ENCODE peak calls at places on chromosomes 12 and 14, in four cellular contexts. J, D, R and I are unnamed samples.

GRCh38 chr14:103267226-103267625 is 66.8 kb upstream of the EIF5 start:
- DNase-seq in R (peak; percentile 33), D (no peak), J (no peak), I (no peak)

GRCh38 chr12:3896851-3897351 is 23.7 kb upstream of the PARP11 start:
- DNase-seq in R (no peak), J (no peak), D (no peak), I (no peak)

GRCh38 chr14:70780396-70781075 is 28.8 kb downstream of the MAP3K9 start:
- DNase-seq in D (no peak), J (peak; percentile 66), R (no peak), I (no peak)

GRCh38 chr12:26773313-26774104 is 59.5 kb downstream of the ITPR2 start:
- DNase-seq in D (no peak), R (no peak), J (no peak), I (no peak)

GRCh38 chr12:40078201-40078730 is 27.6 kb downstream of the SLC2A13 start:
- DNase-seq in R (no peak), J (no peak), D (no peak), I (no peak)

GRCh38 chr14:64801800-64802199 is 77.9 kb downstream of the SPTB start:
- DNase-seq in R (peak; percentile 75), J (no peak), D (peak; percentile 25), I (peak; percentile 78)

GRCh38 chr14:61540931-61541330 is 154.4 kb upstream of the HIF1A start:
- DNase-seq in D (no peak), J (no peak), R (no peak), I (no peak)

GRCh38 chr12:57793920-57794319 is 11.3 kb downstream of the TSFM start:
- DNase-seq in J (no peak), R (no peak), D (no peak), I (no peak)

GRCh38 chr14:56244138-56244789 is 126.1 kb downstream of the PELI2 start:
- DNase-seq in D (no peak), R (no peak), J (no peak), I (no peak)

GRCh38 chr12:67082221-67082620 is 186.9 kb upstream of the CAND1 start:
- DNase-seq in D (no peak), R (no peak), J (no peak), I (no peak)

GRCh38 chr12:105561981-105562726 is 231.7 kb downstream of the C12orf75 start:
- DNase-seq in D (no peak), R (no peak), J (no peak), I (no peak)

GRCh38 chr12:96257550-96258392 is 63.6 kb downstream of the ELK3 start:
- DNase-seq in J (no peak), D (no peak), R (peak; percentile 34), I (no peak)

GRCh38 chr14:105647784-105648608 is 121.6 kb downstream of the TMEM121 start:
- DNase-seq in R (no peak), D (no peak), J (no peak), I (no peak)

DNA sequence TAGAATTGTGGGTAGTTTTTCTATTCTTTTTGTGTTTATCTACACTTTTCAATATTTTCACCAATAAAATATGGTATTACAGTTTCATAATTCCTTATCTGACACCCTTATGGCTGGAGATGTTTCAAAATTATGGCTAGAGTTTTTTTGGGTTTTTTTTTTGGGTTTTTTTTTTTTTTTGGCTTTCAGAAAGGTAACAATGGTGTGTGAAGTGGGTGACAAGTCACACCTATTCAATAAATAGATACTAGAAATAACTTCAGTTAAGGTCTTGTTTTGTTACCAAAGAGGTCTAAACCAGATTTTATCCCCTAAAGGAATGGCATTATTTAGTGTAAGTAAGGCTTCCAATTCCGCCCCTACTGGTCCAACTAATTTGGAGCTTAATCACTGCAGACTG is 19.5 kb downstream of the SPPL3 start:
- DNase-seq in D (no peak), J (no peak), R (no peak), I (no peak)
- TF ChIP-seq SIN3A in D (no peak), J (no peak), R (no peak), I (no peak)

GRCh38 chr14:100857196-100857922 is 31.4 kb downstream of the MEG3 start:
- DNase-seq in R (no peak), D (no peak), J (no peak), I (peak; percentile 15)
- TF ChIP-seq USF2 in R (no peak), D (no peak), J (no peak), I (no peak)

DNA sequence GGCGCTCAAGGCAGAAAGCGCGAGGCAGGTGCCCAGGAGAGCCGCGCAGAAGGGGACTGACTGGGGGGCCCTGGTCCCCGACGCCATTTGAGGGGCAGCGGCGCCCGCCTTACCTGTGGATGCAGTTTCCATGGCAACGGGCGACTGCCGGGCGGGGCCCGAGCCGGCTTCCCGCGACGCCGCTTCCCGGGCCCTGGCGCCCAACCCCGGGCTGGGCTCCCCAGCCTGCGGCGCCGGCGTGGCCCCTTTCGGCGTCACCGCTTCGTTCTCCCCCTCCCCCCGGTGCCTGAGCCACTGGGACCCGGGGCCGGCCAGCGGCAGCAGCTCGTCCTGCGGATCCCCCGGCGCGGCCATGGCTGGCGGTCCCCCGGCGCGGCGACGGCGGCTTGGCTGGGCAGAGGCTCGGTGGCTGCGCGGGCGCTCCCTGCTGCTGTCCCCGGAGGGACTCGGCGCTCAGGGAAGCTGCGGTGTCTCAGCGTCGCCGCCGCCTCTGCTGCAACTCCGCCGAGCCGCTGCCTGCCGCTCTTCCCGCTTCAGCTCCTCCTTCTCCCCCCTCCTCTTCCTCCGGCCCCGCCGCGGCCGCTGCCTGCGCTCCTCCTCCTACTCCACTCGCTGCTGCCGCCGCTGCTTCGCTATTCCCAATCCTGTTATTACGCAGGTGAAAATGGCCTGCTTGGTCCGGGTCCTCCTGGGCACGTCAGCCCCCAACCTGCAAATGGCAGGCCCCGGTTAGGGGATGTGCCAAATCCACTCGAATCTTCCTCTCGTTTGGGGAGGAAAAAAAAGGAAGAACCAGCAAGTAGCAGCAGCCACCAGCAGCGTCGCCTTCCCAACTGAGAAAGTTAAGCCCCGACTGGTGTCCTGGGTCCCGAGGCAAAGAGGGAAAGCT is at the start of gene RTN1:
- DNase-seq in J (no peak), R (peak; percentile 78), D (peak; percentile 7), I (peak; percentile 82)
- TF ChIP-seq RFX5 in J (no peak), R (no peak), D (no peak), I (no peak)

GRCh38 chr12:52713960-52714886 is 10.9 kb upstream of the KRT77 start:
- DNase-seq in J (no peak), D (peak; percentile 43), R (peak; percentile 79), I (peak; percentile 67)
- TF ChIP-seq SIN3A in J (no peak), D (no peak), R (no peak), I (no peak)

GRCh38 chr14:94598506-94598815 is 13.7 kb upstream of the SERPINA3 start:
- DNase-seq in R (no peak), J (no peak), D (no peak), I (no peak)

GRCh38 chr14:94599656-94600004 is 12.6 kb upstream of the SERPINA3 start:
- DNase-seq in J (no peak), R (no peak), D (no peak), I (no peak)

GRCh38 chr14:94600148-94600545 is 12.0 kb upstream of the SERPINA3 start:
- DNase-seq in J (no peak), D (no peak), R (no peak), I (no peak)

GRCh38 chr14:94597788-94598187 is 14.4 kb upstream of the SERPINA3 start:
- DNase-seq in R (no peak), J (no peak), D (no peak), I (no peak)

GRCh38 chr14:94598816-94599655 is 13.2 kb upstream of the SERPINA3 start:
- DNase-seq in J (no peak), R (no peak), D (no peak), I (no peak)
- TF ChIP-seq USF2 in J (no peak), R (no peak), D (no peak), I (no peak)

GRCh38 chr14:90760591-90761316 is 55.5 kb downstream of the TTC7B start:
- DNase-seq in R (peak; percentile 51), J (no peak), D (no peak), I (peak; percentile 48)
- TF ChIP-seq RFX5 in R (no peak), J (no peak), D (no peak), I (no peak)

DNA sequence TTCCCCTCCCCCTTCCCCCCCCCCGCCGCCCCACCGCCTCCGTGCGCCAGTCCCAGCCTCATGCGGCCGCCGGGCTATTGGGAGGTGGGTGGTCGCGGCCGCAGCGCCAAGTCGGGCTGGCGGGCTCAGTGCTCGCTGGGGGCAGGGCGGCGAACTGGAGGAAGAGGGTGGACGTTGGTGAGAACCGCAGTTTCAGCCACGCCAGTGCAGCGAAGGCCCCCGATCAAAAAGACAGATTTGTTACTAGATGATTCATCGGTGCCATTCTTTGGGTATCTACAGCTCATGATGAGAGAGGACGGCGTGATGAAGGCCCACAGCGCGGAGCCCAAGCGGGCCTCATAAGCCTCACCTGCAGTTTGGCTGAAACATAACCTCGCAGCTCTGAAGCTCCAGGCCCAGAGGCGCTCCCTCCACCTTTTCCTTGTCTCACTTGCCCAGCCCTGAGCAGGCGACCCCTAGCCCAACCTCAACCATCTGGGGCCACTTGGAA is 20.0 kb downstream of the SLC2A3 start:
- DNase-seq in J (no peak), D (no peak), R (peak; percentile 55), I (peak; percentile 9)
- TF ChIP-seq SIN3A in J (no peak), D (no peak), R (no peak), I (no peak)

GRCh38 chr12:124457287-124458219 is 109.9 kb downstream of the NCOR2 start:
- DNase-seq in J (no peak), D (no peak), R (no peak), I (no peak)
- TF ChIP-seq USF2 in J (no peak), D (no peak), R (no peak), I (no peak)

DNA sequence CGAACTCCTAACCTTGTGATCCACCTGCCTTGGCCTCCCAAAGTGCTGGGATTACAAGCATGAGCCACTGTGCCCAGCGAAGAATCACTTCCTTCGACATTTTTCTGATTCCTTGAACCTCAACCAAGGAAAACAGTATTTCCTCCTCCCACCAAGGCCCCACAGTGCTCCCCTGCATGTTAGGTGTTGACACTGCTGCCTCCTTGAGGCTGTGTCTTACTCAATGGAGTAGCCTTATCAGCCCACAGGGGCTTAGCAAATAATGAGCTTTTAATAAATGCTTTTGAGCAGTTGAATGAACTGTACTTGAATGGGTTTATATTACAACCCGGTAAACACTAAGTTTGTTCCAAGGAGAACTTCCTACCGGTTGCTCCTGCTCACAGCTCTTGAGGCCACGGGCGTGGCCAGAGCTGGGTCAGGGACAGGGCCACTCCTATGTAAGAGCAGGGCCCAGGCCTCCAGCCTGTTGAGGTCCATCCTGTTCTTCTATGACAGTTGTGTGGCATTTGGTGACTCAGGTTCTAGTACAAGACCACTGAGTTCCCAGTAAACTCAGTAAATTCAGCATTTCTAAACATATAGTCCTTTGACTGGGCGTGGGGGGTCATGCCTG is 36.8 kb upstream of the TUBA1A start:
- DNase-seq in J (no peak), R (no peak), D (no peak), I (no peak)
- TF ChIP-seq RFX5 in J (no peak), R (no peak), D (no peak), I (no peak)